ENCODE peak calls at places on chromosome 12, in eight cellular contexts. A, P, T, G, L, Y, V and Q are unnamed samples.

GRCh38 chr12:131850856-131851559 is 22.8 kb downstream of the MMP17 start:
- DNase-seq in G (no peak), P (no peak), T (no peak), L (peak), V (no peak), A (no peak), Y (no peak), Q (no peak)

GRCh38 chr12:116366456-116366776 is 88.9 kb upstream of the MED13L start:
- DNase-seq in V (no peak), Y (no peak), P (no peak), A (no peak), G (no peak), T (no peak), L (no peak), Q (no peak)

GRCh38 chr12:123843912-123844748 is 82.0 kb downstream of the DNAH10 start:
- DNase-seq in A (no peak), T (no peak), V (no peak), Y (no peak), P (no peak), G (no peak), L (no peak), Q (no peak)

GRCh38 chr12:32501835-32502333 is 102.5 kb downstream of the FGD4 start:
- DNase-seq in P (peak), L (no peak), V (no peak), G (peak), A (no peak), Y (peak), T (no peak), Q (peak)

GRCh38 chr12:47408171-47408871 is 297.5 kb downstream of the RPAP3 start:
- DNase-seq in Y (no peak), P (no peak), A (peak), L (no peak), V (no peak), T (peak), G (peak), Q (no peak)

GRCh38 chr12:109860961-109861360 is 19.4 kb downstream of the GLTP start:
- DNase-seq in L (no peak), P (no peak), T (no peak), V (no peak), A (no peak), G (no peak), Y (no peak), Q (no peak)

GRCh38 chr12:132653567-132654290 is 33.4 kb downstream of the POLE start:
- DNase-seq in T (no peak), G (no peak), L (no peak), P (no peak), Y (no peak), V (no peak), A (no peak), Q (no peak)

GRCh38 chr12:3205742-3206519 is 128.8 kb downstream of the TSPAN9 start:
- DNase-seq in Y (no peak), V (no peak), P (no peak), A (no peak), G (no peak), L (no peak), T (no peak), Q (no peak)

GRCh38 chr12:5807538-5808219 is 137.4 kb downstream of the ANO2 start:
- DNase-seq in V (no peak), T (no peak), P (no peak), A (no peak), Y (no peak), L (no peak), G (peak), Q (no peak)

GRCh38 chr12:113427882-113428281 is 5.7 kb downstream of the SDSL start:
- DNase-seq in P (no peak), V (no peak), T (no peak), A (no peak), G (no peak), L (no peak), Y (no peak), Q (no peak)

GRCh38 chr12:108738165-108738564 is 6.8 kb upstream of the CORO1C start:
- DNase-seq in L (no peak), V (no peak), T (no peak), A (no peak), Y (no peak), G (no peak), P (no peak), Q (peak)

GRCh38 chr12:120835657-120836056 is 68.5 kb downstream of the SPPL3 start:
- DNase-seq in A (no peak), T (no peak), L (no peak), Y (no peak), G (no peak), P (no peak), V (no peak), Q (peak)

GRCh38 chr12:2722806-2723205 is 72.0 kb upstream of the FKBP4 start:
- DNase-seq in L (no peak), Y (no peak), G (no peak), T (no peak), A (no peak), V (no peak), P (no peak), Q (no peak)

GRCh38 chr12:92044435-92044834 is 101.2 kb downstream of the BTG1 start:
- DNase-seq in A (no peak), V (no peak), T (no peak), Y (no peak), L (no peak), P (no peak), G (no peak), Q (no peak)

GRCh38 chr12:119804011-119804641 is 73.0 kb downstream of the CIT start:
- DNase-seq in T (no peak), L (no peak), G (peak), Y (no peak), A (peak), P (peak), V (peak), Q (peak)

GRCh38 chr12:123237646-123238329 is 4.6 kb downstream of the MTRFR start:
- DNase-seq in P (peak), A (peak), G (peak), T (no peak), V (peak), L (peak), Y (peak), Q (peak)

GRCh38 chr12:127169321-127170270 is 1097.4 kb upstream of the TMEM132C start:
- DNase-seq in V (peak), Y (no peak), T (no peak), L (no peak), G (no peak), P (peak), A (no peak), Q (no peak)

GRCh38 chr12:1630827-1631591 is 2.0 kb downstream of the WNT5B start:
- DNase-seq in A (no peak), V (no peak), G (no peak), Y (no peak), P (peak), L (no peak), T (no peak), Q (peak)

GRCh38 chr12:56326533-56326932 is 7.3 kb downstream of the PAN2 start:
- DNase-seq in P (no peak), L (no peak), Y (no peak), V (no peak), G (no peak), T (no peak), A (no peak), Q (no peak)

GRCh38 chr12:32535260-32535999 is 136.1 kb downstream of the FGD4 start:
- DNase-seq in A (no peak), P (peak), G (peak), L (no peak), V (peak), T (no peak), Y (peak), Q (peak)

GRCh38 chr12:28235985-28236384 is 45.7 kb downstream of the CCDC91 start:
- DNase-seq in V (no peak), P (no peak), T (no peak), Y (no peak), A (no peak), L (no peak), G (no peak), Q (no peak)

GRCh38 chr12:57479376-57480115 is at the start of gene ARHGAP9:
- DNase-seq in Y (no peak), P (no peak), V (no peak), A (peak), L (peak), G (no peak), T (no peak), Q (no peak)

GRCh38 chr12:15556411-15556810 is 232.8 kb downstream of the EPS8 start:
- DNase-seq in T (no peak), V (no peak), Y (no peak), P (no peak), L (no peak), G (no peak), A (no peak), Q (no peak)

GRCh38 chr12:5648692-5649338 is 216.9 kb downstream of the NTF3 start:
- DNase-seq in A (peak), P (peak), L (no peak), V (peak), T (no peak), Y (no peak), G (peak), Q (peak)

GRCh38 chr12:15522574-15523187 is 200.4 kb downstream of the PTPRO start:
- DNase-seq in Y (no peak), P (peak), A (peak), L (no peak), V (no peak), T (no peak), G (peak), Q (peak)

GRCh38 chr12:50240096-50240791 is 43.1 kb downstream of the LIMA1 start:
- DNase-seq in G (no peak), Y (no peak), A (no peak), T (no peak), L (no peak), V (no peak), P (no peak), Q (no peak)

GRCh38 chr12:10212623-10213131 is at the start of gene GABARAPL1:
- DNase-seq in L (peak), P (peak), V (peak), G (peak), A (peak), T (peak), Y (peak), Q (peak)

GRCh38 chr12:53054112-53054878 is 4.4 kb downstream of the TNS2 start:
- DNase-seq in T (peak), P (peak), Y (peak), V (peak), A (peak), L (peak), G (peak), Q (peak)

GRCh38 chr12:93243689-93244513 is 133.8 kb upstream of the NUDT4 start:
- DNase-seq in A (peak), V (no peak), P (peak), Y (peak), T (no peak), L (peak), G (peak), Q (peak)

GRCh38 chr12:38934696-38935095 is 29.3 kb upstream of the CPNE8 start:
- DNase-seq in L (no peak), A (no peak), P (no peak), T (no peak), Y (no peak), V (no peak), G (no peak), Q (no peak)